ENCODE peak calls at places on chromosomes 2 and 18, in four cellular contexts. K is K562, R is HCT116, V is HepG2. C is an unnamed sample.

GRCh38 chr18:8389391-8390340 is 219.6 kb upstream of the RAB12 start:
- DNase-seq in K (peak), R (peak), V (peak), C (peak)

GRCh38 chr2:6773007-6773693 is 92.6 kb downstream of the CMPK2 start:
- DNase-seq in K (peak), R (peak), V (peak), C (peak)

GRCh38 chr2:69945447-69945846 is 16.0 kb downstream of the ASPRV1 start:
- DNase-seq in K (no peak), R (no peak), V (no peak), C (no peak)

GRCh38 chr18:68874361-68874760 is 76.5 kb downstream of the CCDC102B start:
- DNase-seq in K (no peak), R (no peak), V (no peak), C (no peak)

GRCh38 chr18:32542221-32542798 is 71.6 kb upstream of the GAREM1 start:
- DNase-seq in K (no peak), R (no peak), V (no peak), C (no peak)

GRCh38 chr18:3814840-3815239 is 364.9 kb downstream of the TGIF1 start:
- DNase-seq in K (no peak), R (no peak), V (no peak), C (no peak)

GRCh38 chr2:177245010-177245422 is 19.5 kb downstream of the NFE2L2 start:
- DNase-seq in K (peak), R (peak), V (no peak), C (no peak)

GRCh38 chr2:30193104-30193681 is 38.1 kb upstream of the LBH start:
- DNase-seq in K (peak), R (no peak), V (no peak), C (no peak)

GRCh38 chr18:35155403-35156117 is 85.3 kb upstream of the ZNF397 start:
- DNase-seq in K (no peak), R (no peak), V (peak), C (no peak)

GRCh38 chr2:66872056-66872821 is 437.3 kb downstream of the MEIS1 start:
- DNase-seq in K (no peak), R (no peak), V (no peak), C (no peak)

GRCh38 chr2:66270247-66270646 is 164.7 kb upstream of the MEIS1 start:
- DNase-seq in K (no peak), R (no peak), V (no peak), C (no peak)

GRCh38 chr2:69616755-69617154 is 26.8 kb downstream of the AAK1 start:
- DNase-seq in K (no peak), R (peak), V (no peak), C (no peak)

GRCh38 chr18:49467599-49467998 is 7.2 kb upstream of the DYM start:
- DNase-seq in K (no peak), R (no peak), V (no peak), C (no peak)

GRCh38 chr18:27856839-27857238 is 320.1 kb downstream of the CDH2 start:
- DNase-seq in K (no peak), R (no peak), V (no peak), C (no peak)

GRCh38 chr2:8491296-8492048 is 190.4 kb upstream of the ID2 start:
- DNase-seq in K (no peak), R (no peak), V (no peak), C (no peak)

GRCh38 chr2:72013726-72014125 is 133.9 kb downstream of the CYP26B1 start:
- DNase-seq in K (no peak), R (no peak), V (no peak), C (no peak)

GRCh38 chr2:33241581-33241980 is 234.9 kb upstream of the RASGRP3 start:
- DNase-seq in K (no peak), R (no peak), V (no peak), C (no peak)

GRCh38 chr18:61448316-61448715 is 115.1 kb downstream of the CDH20 start:
- DNase-seq in K (no peak), R (no peak), V (no peak), C (no peak)

DNA sequence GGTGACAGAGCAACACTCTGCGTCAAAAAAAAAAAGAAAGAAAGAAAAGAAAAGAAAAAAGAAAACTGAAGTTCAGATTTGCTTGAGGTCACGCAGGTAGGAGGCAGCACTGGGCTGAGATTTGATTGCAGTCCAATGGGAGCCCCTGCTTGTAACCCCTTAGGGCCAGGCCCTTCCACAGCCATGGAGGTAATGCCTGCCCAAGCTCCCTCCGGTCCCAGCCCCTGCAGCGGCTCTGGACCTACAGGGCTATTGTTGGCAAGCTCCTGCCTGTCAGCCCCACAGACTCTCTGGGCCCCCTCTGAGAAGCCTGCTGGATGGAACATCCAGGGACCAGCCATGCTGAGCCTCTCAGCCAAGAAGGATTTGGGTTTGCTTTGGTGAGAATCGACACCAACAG is 12.2 kb downstream of the ZFP36L2 start:
- DNase-seq in K (no peak), R (no peak), V (no peak), C (no peak)
- TF ChIP-seq FOSL1 in K (no peak), R (no peak), V (no peak), C (no peak)

DNA sequence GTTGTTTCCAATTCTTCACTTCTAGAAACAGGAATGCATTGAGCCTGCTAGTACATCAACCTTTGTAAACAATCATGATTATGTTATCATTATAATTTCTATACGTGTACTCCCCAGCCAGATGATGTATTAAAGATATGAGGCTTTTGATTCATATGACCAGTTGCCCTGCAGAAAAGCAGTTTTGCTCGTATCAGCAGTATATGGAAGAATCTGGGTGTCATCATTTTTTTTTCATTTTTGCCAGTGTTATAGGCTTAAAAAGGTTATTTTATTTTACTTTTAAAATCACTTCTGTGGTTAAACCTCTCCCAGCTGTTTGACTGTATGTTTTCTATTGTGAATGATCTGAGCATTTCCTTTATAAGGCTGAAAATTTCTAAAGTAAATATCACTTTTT is 471.8 kb upstream of the NRP2 start:
- DNase-seq in K (no peak), R (no peak), V (no peak), C (no peak)
- H3K4me2 ChIP-seq in K (no peak), R (no peak), V (no peak), C (no peak)

DNA sequence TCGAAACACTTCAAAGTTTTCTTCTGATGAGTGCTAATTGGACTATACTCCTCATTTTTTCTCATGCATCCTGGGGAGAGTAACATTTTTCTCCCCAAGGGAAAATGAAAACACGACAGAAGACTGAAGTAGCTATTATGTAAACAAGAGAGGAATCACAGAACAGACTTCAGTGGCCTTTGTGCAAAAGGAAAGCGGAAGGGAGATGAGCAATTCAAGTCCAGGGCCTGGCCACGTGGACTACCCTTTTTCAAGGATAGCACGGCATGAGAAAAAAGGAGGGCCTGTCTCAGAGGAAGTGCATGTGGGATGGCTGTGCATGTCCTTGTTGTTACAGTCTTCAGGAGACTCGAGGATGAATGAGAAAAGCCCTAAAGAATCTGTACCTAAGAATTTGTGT is 43.8 kb upstream of the KCNE4 start:
- DNase-seq in K (no peak), R (no peak), V (no peak), C (no peak)
- TF ChIP-seq MAX in K (no peak), R (no peak), V (no peak), C (no peak)

GRCh38 chr18:45752681-45753080 is 28.7 kb downstream of the SLC14A1 start:
- DNase-seq in K (no peak), R (no peak), V (no peak), C (no peak)

GRCh38 chr18:45753251-45753650 is 29.3 kb downstream of the SLC14A1 start:
- DNase-seq in K (no peak), R (no peak), V (no peak), C (no peak)

GRCh38 chr18:45749918-45750689 is 26.1 kb downstream of the SLC14A1 start:
- DNase-seq in K (no peak), R (no peak), V (no peak), C (no peak)

GRCh38 chr18:45745817-45746461 is 22.0 kb downstream of the SLC14A1 start:
- DNase-seq in K (no peak), R (no peak), V (no peak), C (no peak)

GRCh38 chr18:45748531-45748930 is 24.6 kb downstream of the SLC14A1 start:
- DNase-seq in K (no peak), R (no peak), V (no peak), C (no peak)
- TF ChIP-seq FOSL1 in K (no peak), R (no peak), V (no peak), C (no peak)

C was measured in H1.